ENCODE peak calls at places on chromosomes 2 and 18, in nine cellular contexts. S is CD8-positive, alpha-beta T cell; R is endodermal cell; V is CD8-positive, alpha-beta memory T cell; D is colonic mucosa; I is heart left ventricle; H is mammary epithelial cell; W is SJSA1; L is upper lobe of left lung. O is an unnamed sample. For H3K9me3 and H3K27me3, the result is how much of the 10 kb centered on the place peaks cover.

GRCh38 chr2:189363559-189363958 is 77.7 kb upstream of the WDR75 start:
- DNase-seq in S (no peak), R (no peak), V (no peak), D (no peak), I (no peak), H (peak), W (no peak), L (no peak), O (no peak)

GRCh38 chr2:145599761-145600160 is 1079.8 kb upstream of the ZEB2 start:
- DNase-seq in S (no peak), R (no peak), V (no peak), D (no peak), I (no peak), H (no peak), W (no peak), L (no peak), O (no peak)

GRCh38 chr18:57811477-57812125 is 8.5 kb upstream of the ATP8B1 start:
- DNase-seq in S (no peak), R (no peak), V (no peak), D (no peak), I (no peak), H (no peak), W (no peak), L (no peak), O (no peak)

GRCh38 chr2:225429718-225430117 is 30.2 kb downstream of the NYAP2 start:
- DNase-seq in S (no peak), R (no peak), V (no peak), D (no peak), I (no peak), H (no peak), W (no peak), L (no peak), O (peak)

GRCh38 chr2:199434555-199434954 is 23.2 kb downstream of the SATB2 start:
- DNase-seq in S (no peak), R (no peak), V (no peak), D (no peak), I (no peak), H (no peak), W (no peak), L (no peak), O (no peak)

GRCh38 chr2:120751553-120751952 is 15.9 kb downstream of the GLI2 start:
- DNase-seq in S (no peak), R (no peak), V (no peak), D (no peak), I (no peak), H (peak), W (no peak), L (no peak), O (no peak)

GRCh38 chr18:7766817-7767216 is 199.7 kb downstream of the PTPRM start:
- DNase-seq in S (no peak), R (no peak), V (no peak), D (no peak), I (no peak), H (no peak), W (no peak), L (no peak), O (no peak)

GRCh38 chr2:227415538-227416424 is 28.0 kb upstream of the SCYGR1 start:
- DNase-seq in S (no peak), R (no peak), V (no peak), D (no peak), I (peak), H (peak), W (peak), L (peak), O (peak)

GRCh38 chr18:57579928-57580327 is 6.6 kb downstream of the FECH start:
- DNase-seq in S (no peak), R (no peak), V (no peak), D (no peak), I (no peak), H (no peak), W (no peak), L (no peak), O (no peak)

GRCh38 chr18:46068763-46069162 is 3.3 kb downstream of the PSTPIP2 start:
- DNase-seq in S (no peak), R (no peak), V (no peak), D (no peak), I (no peak), H (peak), W (no peak), L (no peak), O (no peak)

GRCh38 chr2:45170191-45170975 is 161.1 kb upstream of the SIX2 start:
- DNase-seq in S (no peak), R (no peak), V (no peak), D (no peak), I (no peak), H (no peak), W (no peak), L (no peak), O (no peak)

GRCh38 chr2:138707424-138708074 is 72.6 kb downstream of the NXPH2 start:
- DNase-seq in S (no peak), R (no peak), V (no peak), D (no peak), I (no peak), H (peak), W (no peak), L (no peak), O (no peak)

GRCh38 chr2:120770641-120771040 is 35.0 kb downstream of the GLI2 start:
- DNase-seq in S (no peak), R (peak), V (peak), D (no peak), I (no peak), H (no peak), W (no peak), L (no peak), O (no peak)

GRCh38 chr18:28366667-28367066 is 189.7 kb upstream of the CDH2 start:
- DNase-seq in S (no peak), R (no peak), V (no peak), D (no peak), I (no peak), H (no peak), W (no peak), L (no peak), O (no peak)

GRCh38 chr2:85380048-85380447 is 25.5 kb downstream of the ELMOD3 start:
- DNase-seq in S (no peak), R (no peak), V (no peak), D (no peak), I (no peak), H (no peak), W (no peak), L (no peak), O (no peak)

GRCh38 chr2:206083602-206084467 is 2.1 kb downstream of the INO80D start:
- DNase-seq in S (no peak), R (peak), V (no peak), D (peak), I (no peak), H (peak), W (peak), L (peak), O (no peak)

GRCh38 chr2:147551331-147551730 is 293.5 kb upstream of the ACVR2A start:
- DNase-seq in S (no peak), R (no peak), V (no peak), D (no peak), I (no peak), H (no peak), W (no peak), L (no peak), O (no peak)

GRCh38 chr2:157442636-157443035 is 1.3 kb downstream of the CYTIP start:
- DNase-seq in S (no peak), R (no peak), V (no peak), D (no peak), I (no peak), H (no peak), W (no peak), L (no peak), O (no peak)

GRCh38 chr2:32453242-32454062 is 96.6 kb downstream of the BIRC6 start:
- DNase-seq in S (no peak), R (no peak), V (no peak), D (no peak), I (no peak), H (no peak), W (no peak), L (no peak), O (no peak)

GRCh38 chr18:13353424-13353823 is 134.9 kb downstream of the LDLRAD4 start:
- DNase-seq in S (no peak), R (peak), V (no peak), D (no peak), I (no peak), H (no peak), W (no peak), L (no peak), O (no peak)
- H3K27ac ChIP-seq in S (no peak), R (no peak), V (no peak), D (no peak), I (no peak), H (no peak), W (no peak), L (no peak), O (no peak)

DNA sequence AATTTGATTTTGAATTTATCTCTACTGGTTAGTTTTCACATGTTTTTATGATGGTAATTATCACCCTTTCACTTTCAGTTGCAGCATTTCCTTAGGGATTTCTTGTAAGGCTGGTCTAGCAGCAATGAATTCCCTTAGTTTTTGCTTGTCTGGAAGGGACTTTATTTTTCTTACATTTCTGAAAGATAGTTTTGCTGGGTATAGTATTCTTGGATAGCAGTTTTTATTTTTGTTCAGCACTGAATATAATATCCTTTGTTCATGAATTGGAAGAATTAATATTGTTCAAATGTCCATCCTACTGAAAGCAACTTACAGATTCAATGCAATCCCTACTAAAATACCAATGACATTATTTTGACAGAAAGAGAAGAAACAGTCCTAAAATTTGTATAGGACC is 30.2 kb downstream of the IL1RL2 start:
- DNase-seq in S (no peak), R (no peak), V (no peak), D (no peak), I (no peak), H (no peak), W (no peak), L (no peak), O (no peak)
- H3K9me3 ChIP-seq in S (under half), R (under half), V (under half), D (under half), I (under half), H (under half), W (under half), L (under half), O (under half)

DNA sequence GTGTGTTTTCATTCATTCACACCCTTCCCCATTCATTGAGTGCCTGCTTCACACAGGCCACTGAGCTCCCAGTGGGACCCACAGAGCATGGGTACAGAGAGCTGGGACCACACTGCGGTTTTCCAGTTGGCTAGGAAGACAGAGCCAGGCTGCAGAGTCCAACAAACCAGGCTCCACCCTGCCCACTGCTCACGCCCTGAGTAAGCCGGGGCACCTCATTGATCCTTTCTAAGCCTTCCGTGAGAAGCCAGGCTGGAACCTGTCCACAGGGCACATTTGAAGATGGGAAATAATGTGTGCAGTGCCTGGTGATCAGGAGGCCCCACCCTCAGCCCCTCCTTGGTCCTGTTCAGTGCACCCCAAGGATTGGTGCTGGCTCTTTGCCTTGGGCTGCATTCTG is 13.5 kb downstream of the KCNIP3 start:
- DNase-seq in S (no peak), R (no peak), V (no peak), D (no peak), I (no peak), H (no peak), W (no peak), L (no peak), O (no peak)
- H3K27me3 ChIP-seq in S (under half), R (under half), V (under half), D (under half), I (under half), H (under half), W (under half), L (under half), O (under half)

GRCh38 chr2:165069131-165069530 is 113.8 kb upstream of the SLC38A11 start:
- DNase-seq in S (no peak), R (no peak), V (no peak), D (no peak), I (no peak), H (no peak), W (peak), L (no peak), O (peak)

GRCh38 chr2:165064743-165065142 is 109.4 kb upstream of the SLC38A11 start:
- DNase-seq in S (no peak), R (no peak), V (no peak), D (no peak), I (no peak), H (no peak), W (no peak), L (no peak), O (no peak)

GRCh38 chr2:165070089-165070488 is 114.8 kb upstream of the SLC38A11 start:
- DNase-seq in S (no peak), R (peak), V (no peak), D (no peak), I (no peak), H (no peak), W (peak), L (no peak), O (peak)

GRCh38 chr2:165067958-165068612 is 112.8 kb upstream of the SLC38A11 start:
- DNase-seq in S (no peak), R (peak), V (no peak), D (no peak), I (peak), H (no peak), W (peak), L (peak), O (peak)
- H3K27ac ChIP-seq in S (no peak), R (peak), V (no peak), D (no peak), I (no peak), H (no peak), W (peak), L (no peak), O (no peak)

GRCh38 chr2:4358855-4359254 is 655.5 kb downstream of the DCDC2C start:
- DNase-seq in S (no peak), R (no peak), V (no peak), D (no peak), I (no peak), H (no peak), W (no peak), L (no peak), O (no peak)
- H3K9me3 ChIP-seq in S (under half), R (under half), V (under half), D (under half), I (under half), H (under half), W (under half), L (under half), O (under half)